ENCODE peak calls at places on chromosomes 1 and 21, in eight cellular contexts. One of them, this sample, is unnamed.

GRCh38 chr1:246961939-246962373 is 30.2 kb upstream of the AHCTF1 start:
- DNase-seq in K562: no peak
- DNase-seq in heart left ventricle: peak; percentile 54
- DNase-seq in progenitor cell of endocrine pancreas: no peak
- DNase-seq in HTR-8/SVneo: no peak
- DNase-seq in NCI-H82: no peak
- DNase-seq in CD4-positive, alpha-beta memory T cell: no peak
- DNase-seq in T-cell: no peak
- DNase-seq in this sample: no peak

GRCh38 chr1:83796409-83796808 is 202.5 kb downstream of the TTLL7 start:
- DNase-seq in heart left ventricle: no peak
- DNase-seq in NCI-H82: no peak
- DNase-seq in K562: no peak
- DNase-seq in progenitor cell of endocrine pancreas: no peak
- DNase-seq in T-cell: no peak
- DNase-seq in CD4-positive, alpha-beta memory T cell: no peak
- DNase-seq in HTR-8/SVneo: no peak
- DNase-seq in this sample: no peak

GRCh38 chr1:219938706-219939105 is 10.3 kb upstream of the SLC30A10 start:
- DNase-seq in CD4-positive, alpha-beta memory T cell: no peak
- DNase-seq in NCI-H82: peak; percentile 50
- DNase-seq in progenitor cell of endocrine pancreas: no peak
- DNase-seq in K562: peak; percentile 68
- DNase-seq in T-cell: no peak
- DNase-seq in heart left ventricle: no peak
- DNase-seq in HTR-8/SVneo: peak; percentile 75
- DNase-seq in this sample: no peak

GRCh38 chr1:28983509-28984310 is 69.3 kb downstream of the EPB41 start:
- DNase-seq in HTR-8/SVneo: no peak
- DNase-seq in T-cell: no peak
- DNase-seq in progenitor cell of endocrine pancreas: no peak
- DNase-seq in CD4-positive, alpha-beta memory T cell: no peak
- DNase-seq in heart left ventricle: peak; percentile 78
- DNase-seq in NCI-H82: no peak
- DNase-seq in K562: no peak
- DNase-seq in this sample: no peak

GRCh38 chr1:160251687-160252526 is 10.4 kb downstream of the DCAF8 start:
- DNase-seq in T-cell: peak; percentile 34
- DNase-seq in CD4-positive, alpha-beta memory T cell: peak; percentile 56
- DNase-seq in progenitor cell of endocrine pancreas: no peak
- DNase-seq in heart left ventricle: peak; percentile 72
- DNase-seq in HTR-8/SVneo: peak; percentile 61
- DNase-seq in NCI-H82: peak; percentile 95
- DNase-seq in K562: peak; percentile 57
- DNase-seq in this sample: peak; percentile 76

GRCh38 chr1:162235261-162235780 is 141.3 kb downstream of the SPATA46 start:
- DNase-seq in HTR-8/SVneo: no peak
- DNase-seq in CD4-positive, alpha-beta memory T cell: no peak
- DNase-seq in progenitor cell of endocrine pancreas: no peak
- DNase-seq in NCI-H82: no peak
- DNase-seq in K562: no peak
- DNase-seq in T-cell: no peak
- DNase-seq in heart left ventricle: no peak
- DNase-seq in this sample: no peak

GRCh38 chr1:183810756-183811155 is 5.8 kb downstream of the RGL1 start:
- DNase-seq in HTR-8/SVneo: no peak
- DNase-seq in K562: no peak
- DNase-seq in progenitor cell of endocrine pancreas: no peak
- DNase-seq in T-cell: no peak
- DNase-seq in CD4-positive, alpha-beta memory T cell: no peak
- DNase-seq in heart left ventricle: no peak
- DNase-seq in NCI-H82: no peak
- DNase-seq in this sample: no peak

GRCh38 chr21:42193131-42193671 is 25.7 kb upstream of the ABCG1 start:
- DNase-seq in NCI-H82: peak; percentile 23
- DNase-seq in K562: no peak
- DNase-seq in T-cell: peak; percentile 49
- DNase-seq in CD4-positive, alpha-beta memory T cell: peak; percentile 49
- DNase-seq in heart left ventricle: no peak
- DNase-seq in progenitor cell of endocrine pancreas: no peak
- DNase-seq in HTR-8/SVneo: no peak
- DNase-seq in this sample: no peak

GRCh38 chr1:201681375-201681774 is 142.4 kb downstream of the NAV1 start:
- DNase-seq in CD4-positive, alpha-beta memory T cell: no peak
- DNase-seq in progenitor cell of endocrine pancreas: no peak
- DNase-seq in heart left ventricle: peak; percentile 61
- DNase-seq in T-cell: no peak
- DNase-seq in NCI-H82: no peak
- DNase-seq in HTR-8/SVneo: no peak
- DNase-seq in K562: no peak
- DNase-seq in this sample: no peak

GRCh38 chr1:1873186-1873585 is 17.7 kb downstream of the GNB1 start:
- DNase-seq in NCI-H82: no peak
- DNase-seq in CD4-positive, alpha-beta memory T cell: no peak
- DNase-seq in heart left ventricle: peak; percentile 93
- DNase-seq in T-cell: no peak
- DNase-seq in K562: peak; percentile 5
- DNase-seq in HTR-8/SVneo: no peak
- DNase-seq in progenitor cell of endocrine pancreas: no peak
- DNase-seq in this sample: no peak

GRCh38 chr1:156368157-156368658 is 803 bp upstream of the RHBG start:
- DNase-seq in NCI-H82: no peak
- DNase-seq in CD4-positive, alpha-beta memory T cell: no peak
- DNase-seq in progenitor cell of endocrine pancreas: no peak
- DNase-seq in K562: no peak
- DNase-seq in T-cell: no peak
- DNase-seq in HTR-8/SVneo: no peak
- DNase-seq in heart left ventricle: no peak
- DNase-seq in this sample: no peak

GRCh38 chr1:67586596-67586995 is 98.4 kb upstream of the GADD45A start:
- DNase-seq in NCI-H82: no peak
- DNase-seq in heart left ventricle: no peak
- DNase-seq in K562: no peak
- DNase-seq in progenitor cell of endocrine pancreas: no peak
- DNase-seq in T-cell: no peak
- DNase-seq in HTR-8/SVneo: no peak
- DNase-seq in CD4-positive, alpha-beta memory T cell: no peak
- DNase-seq in this sample: peak; percentile 34

GRCh38 chr1:192564099-192564498 is 11.5 kb upstream of the RGS1 start:
- DNase-seq in K562: no peak
- DNase-seq in NCI-H82: no peak
- DNase-seq in progenitor cell of endocrine pancreas: no peak
- DNase-seq in T-cell: no peak
- DNase-seq in heart left ventricle: no peak
- DNase-seq in CD4-positive, alpha-beta memory T cell: no peak
- DNase-seq in HTR-8/SVneo: no peak
- DNase-seq in this sample: no peak

GRCh38 chr1:27321813-27322568 is at the start of gene TMEM222:
- DNase-seq in heart left ventricle: peak; percentile 99
- DNase-seq in K562: peak; percentile 98
- DNase-seq in progenitor cell of endocrine pancreas: peak; percentile 97
- DNase-seq in CD4-positive, alpha-beta memory T cell: peak; percentile 97
- DNase-seq in HTR-8/SVneo: peak; percentile 91
- DNase-seq in T-cell: peak; percentile 97
- DNase-seq in NCI-H82: peak; percentile 99
- DNase-seq in this sample: peak; percentile 96

This sample was measured in ovary.